ENCODE peak calls at places on chromosomes 5 and 9, in five cellular contexts. P is upper lobe of left lung, O is GM23338, H is SK-N-MC, K is Panc1. J is an unnamed sample.

GRCh38 chr9:109968702-109969450 is 188.9 kb downstream of the PALM2AKAP2 start:
- DNase-seq in P (no peak), O (peak), H (no peak), K (peak), J (no peak)

GRCh38 chr5:12522116-12522515 is 617.9 kb upstream of the CTNND2 start:
- DNase-seq in P (no peak), O (no peak), H (no peak), K (no peak), J (no peak)

GRCh38 chr5:139664727-139665351 is 16.7 kb downstream of the CXXC5 start:
- DNase-seq in P (peak), O (no peak), H (no peak), K (no peak), J (no peak)

GRCh38 chr5:65213921-65214525 is 267.7 kb downstream of the ADAMTS6 start:
- DNase-seq in P (no peak), O (peak), H (no peak), K (no peak), J (no peak)

GRCh38 chr9:31347082-31347617 is 1037.3 kb upstream of the ACO1 start:
- DNase-seq in P (no peak), O (peak), H (no peak), K (no peak), J (no peak)

GRCh38 chr9:105027082-105027481 is 99.1 kb upstream of the ABCA1 start:
- DNase-seq in P (no peak), O (no peak), H (no peak), K (no peak), J (no peak)

GRCh38 chr5:67338416-67338815 is 141.8 kb upstream of the CD180 start:
- DNase-seq in P (no peak), O (no peak), H (no peak), K (no peak), J (no peak)

GRCh38 chr9:88991066-88992030 is at the start of gene S1PR3:
- DNase-seq in P (peak), O (peak), H (no peak), K (no peak), J (no peak)

GRCh38 chr9:111949919-111950318 is 53.3 kb downstream of the UGCG start:
- DNase-seq in P (no peak), O (no peak), H (no peak), K (no peak), J (no peak)

GRCh38 chr5:108324886-108325285 is 57.0 kb downstream of the FBXL17 start:
- DNase-seq in P (no peak), O (no peak), H (no peak), K (no peak), J (no peak)

GRCh38 chr9:114072181-114073140 is 5.6 kb downstream of the AMBP start:
- DNase-seq in P (no peak), O (peak), H (no peak), K (no peak), J (no peak)

GRCh38 chr9:103037508-103038477 is 42.7 kb downstream of the CYLC2 start:
- DNase-seq in P (no peak), O (no peak), H (no peak), K (no peak), J (no peak)

GRCh38 chr5:74483001-74483400 is 157.5 kb downstream of the ENC1 start:
- DNase-seq in P (no peak), O (peak), H (no peak), K (no peak), J (no peak)

GRCh38 chr9:124869466-124869985 is 7.6 kb downstream of the ARPC5L start:
- DNase-seq in P (peak), O (no peak), H (no peak), K (no peak), J (no peak)

GRCh38 chr5:87243161-87243877 is 24.4 kb upstream of the RASA1 start:
- DNase-seq in P (no peak), O (no peak), H (no peak), K (no peak), J (no peak)

GRCh38 chr5:156421798-156422197 is 94.8 kb downstream of the SGCD start:
- DNase-seq in P (no peak), O (no peak), H (no peak), K (no peak), J (no peak)

GRCh38 chr9:138064547-138064946 is 187.0 kb downstream of the CACNA1B start:
- DNase-seq in P (no peak), O (no peak), H (no peak), K (no peak), J (no peak)

GRCh38 chr9:36142510-36143161 is 6.1 kb downstream of the GLIPR2 start:
- DNase-seq in P (no peak), O (no peak), H (no peak), K (no peak), J (no peak)

GRCh38 chr9:122477346-122477745 is 380 bp downstream of the OR1J1 start:
- DNase-seq in P (no peak), O (no peak), H (no peak), K (no peak), J (no peak)

GRCh38 chr5:51997908-51998307 is 614.7 kb downstream of the ISL1 start:
- DNase-seq in P (no peak), O (no peak), H (no peak), K (no peak), J (no peak)

GRCh38 chr5:74622122-74622521 is 18.4 kb downstream of the ENC1 start:
- DNase-seq in P (no peak), O (no peak), H (no peak), K (no peak), J (no peak)

GRCh38 chr5:65035212-65036206 is 266.8 kb downstream of the CWC27 start:
- DNase-seq in P (peak), O (peak), H (peak), K (peak), J (peak)

GRCh38 chr5:106843812-106844416 is 826.8 kb downstream of the EFNA5 start:
- DNase-seq in P (no peak), O (peak), H (no peak), K (no peak), J (no peak)
- TF ChIP-seq POLR2AphosphoS5 in P (no peak), O (no peak), H (no peak), K (no peak), J (no peak)

DNA sequence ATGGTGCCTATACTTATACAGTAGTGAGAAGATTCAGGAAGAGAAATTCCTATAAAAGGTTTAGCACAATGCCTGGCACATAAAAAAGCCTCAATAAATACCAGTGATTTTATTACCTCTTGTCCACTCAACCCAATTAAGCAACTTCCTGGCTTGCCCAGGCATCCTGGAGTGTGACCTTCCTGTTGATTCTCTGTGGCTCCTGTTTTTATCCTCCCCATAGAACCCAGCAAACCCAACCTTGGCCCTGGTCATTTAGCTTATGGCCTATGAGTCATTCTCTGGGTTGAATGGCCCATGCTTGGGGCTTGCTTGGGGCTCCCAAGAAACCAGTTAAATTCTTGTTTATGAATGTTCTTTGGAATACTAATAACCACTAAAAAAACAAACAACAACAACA is 21.4 kb upstream of the SPARC start:
- DNase-seq in P (no peak), O (no peak), H (no peak), K (peak), J (no peak)
- TF ChIP-seq POLR2AphosphoS5 in P (no peak), O (no peak), H (no peak), K (peak), J (no peak)

GRCh38 chr9:14323083-14323968 is 9.4 kb upstream of the NFIB start:
- DNase-seq in P (no peak), O (no peak), H (no peak), K (no peak), J (no peak)

GRCh38 chr9:14321517-14322125 is 7.7 kb upstream of the NFIB start:
- DNase-seq in P (no peak), O (peak), H (no peak), K (no peak), J (no peak)

GRCh38 chr9:14322211-14323082 is 8.5 kb upstream of the NFIB start:
- DNase-seq in P (peak), O (peak), H (no peak), K (no peak), J (peak)

GRCh38 chr9:14318934-14319513 is 5.1 kb upstream of the NFIB start:
- DNase-seq in P (no peak), O (no peak), H (no peak), K (no peak), J (no peak)

DNA sequence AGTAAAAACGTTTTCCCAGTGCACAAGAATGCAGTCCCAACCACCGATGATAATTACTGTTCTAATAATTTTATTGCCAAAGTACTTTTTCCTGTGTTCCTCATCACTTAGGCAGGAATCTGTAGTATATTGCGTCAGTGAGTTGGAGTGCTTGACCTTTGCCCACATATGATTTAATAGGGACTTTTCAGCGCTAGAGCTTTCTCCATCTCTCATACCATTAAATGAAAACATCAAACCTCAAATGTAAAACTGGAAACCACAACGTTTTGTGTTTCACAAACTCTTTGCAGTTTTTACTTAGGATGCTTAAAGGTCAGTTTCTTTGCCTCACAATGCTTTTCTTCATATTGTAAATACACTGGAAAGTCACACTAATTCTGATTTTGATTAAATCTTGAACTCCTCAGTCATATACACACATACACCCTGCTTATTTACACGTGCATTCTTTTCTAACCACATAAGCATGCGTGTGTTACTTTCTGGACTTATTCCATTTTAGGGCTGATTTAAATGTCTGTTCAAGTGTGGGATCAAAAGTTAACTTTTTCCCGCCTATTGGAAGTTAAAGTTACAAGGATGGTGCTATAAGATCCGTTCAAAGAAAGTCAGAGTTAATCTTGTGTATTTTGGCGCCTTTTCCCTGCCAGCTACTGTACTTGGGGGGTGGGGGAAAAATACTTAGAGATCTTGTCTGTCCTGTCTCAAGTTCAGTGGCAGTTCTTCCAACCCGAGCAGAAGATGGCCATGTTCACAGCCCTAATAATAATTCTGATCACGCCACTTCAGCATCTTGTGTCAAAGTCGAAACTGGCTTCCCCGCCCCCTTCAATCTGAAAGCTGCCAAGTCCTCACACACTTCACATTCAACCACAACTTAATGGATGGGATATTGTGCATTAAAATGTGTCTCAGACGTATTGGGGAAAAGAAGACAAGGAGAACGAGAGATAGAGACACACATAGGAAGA is 6.6 kb upstream of the NFIB start:
- DNase-seq in P (no peak), O (no peak), H (peak), K (no peak), J (no peak)
- TF ChIP-seq POLR2AphosphoS5 in P (no peak), O (no peak), H (peak), K (no peak), J (no peak)

GRCh38 chr9:129473523-129474244 is 147.2 kb downstream of the C9orf50 start:
- DNase-seq in P (no peak), O (no peak), H (no peak), K (no peak), J (no peak)
- TF ChIP-seq POLR2AphosphoS5 in P (no peak), O (no peak), H (no peak), K (no peak), J (no peak)

DNA sequence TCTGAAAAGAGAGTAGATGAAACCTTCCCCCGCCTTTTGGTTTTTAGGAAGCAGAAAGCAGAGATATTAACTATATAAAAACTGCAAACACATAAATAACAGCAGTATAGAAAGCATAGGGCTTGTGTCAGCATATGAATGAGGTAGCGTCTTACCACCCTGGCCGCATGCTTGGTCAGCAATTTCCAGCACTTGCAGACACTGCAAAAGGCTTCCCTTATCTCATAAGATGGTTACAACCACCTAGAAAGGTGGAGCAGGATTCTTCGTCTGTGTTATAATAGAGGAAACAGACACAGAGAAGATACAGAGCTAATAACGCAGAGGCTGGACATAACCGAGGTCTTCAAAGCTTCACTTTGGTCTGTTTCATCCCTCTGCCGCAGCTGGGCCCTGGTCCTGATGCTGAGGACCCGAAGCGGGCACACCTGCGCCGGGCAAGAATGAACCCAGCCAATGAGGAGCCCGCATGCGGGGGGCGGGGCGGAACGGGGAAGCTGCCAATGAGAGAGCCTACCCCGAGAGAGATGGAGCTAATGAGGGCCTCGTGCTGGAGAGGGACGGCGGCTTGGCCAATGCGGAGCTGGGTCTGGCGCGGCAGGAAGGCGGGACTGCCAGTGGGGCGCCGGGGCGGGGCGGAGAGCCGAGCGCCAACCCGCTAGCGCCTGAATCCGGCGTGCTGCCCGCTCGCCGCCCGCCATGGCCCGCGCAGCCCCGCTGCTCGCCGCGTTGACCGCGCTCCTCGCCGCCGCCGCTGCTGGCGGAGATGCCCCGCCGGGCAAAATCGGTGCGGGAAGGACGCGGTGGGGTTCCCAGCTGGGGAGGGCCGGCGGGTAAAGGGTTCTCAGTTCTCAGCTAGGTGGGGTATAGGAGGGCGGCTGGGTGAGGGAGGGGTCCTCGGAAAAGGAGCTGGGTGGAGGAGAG is at the start of gene PCYOX1L:
- DNase-seq in P (peak), O (peak), H (peak), K (peak), J (peak)
- TF ChIP-seq POLR2AphosphoS5 in P (peak), O (peak), H (peak), K (peak), J (peak)

GRCh38 chr9:129166962-129167557 is 11.0 kb downstream of the IER5L start:
- DNase-seq in P (no peak), O (peak), H (no peak), K (no peak), J (no peak)
- TF ChIP-seq POLR2AphosphoS5 in P (peak), O (peak), H (no peak), K (no peak), J (no peak)

DNA sequence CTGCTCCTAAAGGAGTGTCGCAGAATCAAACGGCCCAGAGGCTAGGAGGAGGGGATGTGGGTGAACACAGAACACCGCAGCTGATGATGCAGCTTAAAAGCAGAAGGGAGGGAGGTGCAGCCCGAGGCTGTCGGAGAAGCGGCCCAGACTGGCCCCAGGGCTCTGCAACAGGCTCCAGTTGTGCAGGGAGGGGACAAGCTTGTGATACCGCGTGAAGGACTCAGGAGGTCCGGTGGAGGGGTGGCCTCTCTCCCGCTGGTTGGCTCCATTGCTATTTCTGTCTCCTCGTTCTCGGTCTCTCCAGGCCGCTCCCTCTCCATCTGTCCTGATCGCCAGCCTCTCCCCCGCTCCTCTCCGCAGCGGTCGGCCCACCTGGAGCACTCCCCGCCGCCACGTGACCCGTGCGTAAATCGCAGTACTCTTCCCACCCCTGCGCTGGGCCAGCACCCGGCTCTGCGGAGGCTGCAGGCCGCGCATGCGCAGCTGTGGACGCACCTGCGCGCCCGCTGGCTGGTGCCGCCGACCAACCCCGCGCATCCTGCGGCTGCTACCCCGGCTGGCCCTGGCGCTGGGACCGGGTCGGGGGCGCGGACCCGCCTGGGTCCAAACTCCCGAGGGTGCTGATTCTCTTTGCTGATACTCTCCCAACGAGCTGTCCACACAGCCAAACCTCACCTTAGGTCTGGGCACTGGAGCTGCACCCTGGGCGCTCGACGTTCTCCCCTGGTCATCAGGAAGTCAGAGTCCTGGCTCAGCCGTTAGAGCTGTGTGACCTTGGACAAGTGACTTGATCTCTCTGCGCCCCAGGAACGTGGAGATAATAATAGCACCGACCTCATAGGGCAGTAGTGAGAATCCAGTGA is 3.7 kb upstream of the STXBP1 start:
- DNase-seq in P (peak), O (peak), H (no peak), K (no peak), J (peak)
- TF ChIP-seq POLR2AphosphoS5 in P (no peak), O (peak), H (no peak), K (peak), J (no peak)

DNA sequence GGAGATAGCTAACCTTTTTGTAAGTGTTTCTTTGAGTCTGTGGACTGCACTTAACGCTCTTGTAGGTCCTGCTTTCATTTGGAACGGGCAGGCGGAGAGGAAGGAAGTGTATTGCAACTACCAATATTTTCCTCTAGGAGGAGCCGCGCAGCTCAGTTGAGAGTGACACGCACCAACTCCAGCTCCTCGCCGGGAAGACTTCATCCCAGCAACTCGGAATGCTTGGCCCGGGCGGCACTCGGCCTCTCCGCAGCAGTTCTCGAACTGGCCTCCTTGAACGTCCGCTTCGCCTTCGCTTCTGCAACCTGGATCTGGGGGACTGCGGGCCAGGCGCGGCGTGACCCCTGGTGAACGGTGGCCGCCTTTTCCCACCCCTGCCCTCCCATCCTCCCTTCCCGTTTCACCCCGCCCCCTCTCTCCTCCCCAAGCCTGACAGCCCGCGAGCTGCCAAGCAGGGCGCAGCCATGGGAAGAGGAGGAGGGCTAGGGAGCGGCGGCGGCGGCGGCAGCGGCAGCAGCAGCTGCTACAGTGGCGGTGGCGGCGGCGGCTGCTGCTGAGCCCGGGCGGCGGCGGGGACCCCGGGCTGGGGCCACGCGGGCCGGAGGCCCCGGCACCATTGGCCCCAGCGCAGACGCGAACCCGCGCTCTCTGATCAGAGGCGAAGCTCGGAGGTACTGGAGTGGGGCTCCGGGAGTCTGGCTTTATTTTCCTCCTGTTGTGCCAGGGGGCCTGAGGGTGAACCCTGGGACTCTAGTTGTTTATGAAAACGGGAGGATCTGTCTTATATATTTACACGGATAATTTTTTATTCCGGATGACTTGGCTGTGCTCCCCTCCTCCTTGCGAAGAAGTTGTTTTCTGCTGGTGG is at the start of gene GHR:
- DNase-seq in P (peak), O (peak), H (peak), K (peak), J (peak)
- TF ChIP-seq POLR2AphosphoS5 in P (no peak), O (no peak), H (no peak), K (no peak), J (no peak)

GRCh38 chr5:59062986-59063683 is 480.3 kb downstream of the RAB3C start:
- DNase-seq in P (no peak), O (no peak), H (no peak), K (no peak), J (no peak)
- TF ChIP-seq POLR2AphosphoS5 in P (peak), O (no peak), H (no peak), K (no peak), J (no peak)